ENCODE peak calls at places on chromosome 19, in nine cellular contexts. G is ELR; F is left ventricle myocardium inferior; N is NCI-H1417; W is stimulated activated CD4-positive, alpha-beta T cell treated with anti-CD3 and anti-CD28 coated beads, TNF-alpha, amount 100 ng/mL, for 1 hour; R is D341Med; C is ACHN; D is osteocyte; K is endothelial cell. M is an unnamed sample.

GRCh38 chr19:17686592-17687042 is 1.5 kb downstream of the UNC13A start:
- DNase-seq in D (no peak), W (no peak), K (peak), N (peak), F (peak), G (peak), C (no peak), R (peak), M (no peak)

GRCh38 chr19:31252476-31252875 is 96.8 kb downstream of the TSHZ3 start:
- DNase-seq in D (no peak), K (no peak), R (no peak), N (no peak), G (no peak), C (no peak), F (no peak), W (no peak), M (no peak)

GRCh38 chr19:56066152-56067023 is 54.7 kb downstream of the ZNF787 start:
- DNase-seq in F (peak), C (peak), W (no peak), D (peak), R (peak), K (peak), G (peak), N (peak), M (no peak)

GRCh38 chr19:44890366-44891015 is 563 bp upstream of the TOMM40 start:
- DNase-seq in C (peak), D (peak), G (peak), F (no peak), W (no peak), K (no peak), R (peak), N (peak), M (peak)

GRCh38 chr19:3785464-3785937 is 680 bp downstream of the MATK start:
- DNase-seq in C (no peak), G (no peak), F (no peak), D (no peak), N (peak), W (no peak), R (peak), K (no peak), M (no peak)

GRCh38 chr19:519449-519865 is 12.1 kb upstream of the CDC34 start:
- DNase-seq in N (no peak), W (no peak), R (no peak), D (no peak), F (no peak), K (no peak), C (no peak), G (no peak), M (no peak)

GRCh38 chr19:4676955-4677731 is 7.0 kb upstream of the MYDGF start:
- DNase-seq in D (no peak), G (peak), C (peak), W (no peak), N (no peak), K (peak), F (no peak), R (peak), M (no peak)

GRCh38 chr19:11377237-11377636 is 2.8 kb downstream of the SWSAP1 start:
- DNase-seq in C (peak), D (no peak), F (no peak), G (peak), K (no peak), W (no peak), R (no peak), N (no peak), M (peak)

GRCh38 chr19:30256510-30256850 is 115.7 kb upstream of the ZNF536 start:
- DNase-seq in G (no peak), D (no peak), K (no peak), C (no peak), R (no peak), N (no peak), F (no peak), W (no peak), M (no peak)

GRCh38 chr19:17909017-17909732 is 23.6 kb upstream of the CCDC124 start:
- DNase-seq in C (no peak), R (no peak), D (no peak), W (no peak), N (no peak), K (no peak), G (no peak), F (no peak), M (no peak)

GRCh38 chr19:13153627-13154240 is 3.5 kb downstream of the IER2 start:
- DNase-seq in G (no peak), R (peak), N (peak), D (no peak), W (no peak), C (peak), K (peak), F (no peak), M (no peak)

GRCh38 chr19:43607238-43608205 is 4.4 kb upstream of the SRRM5 start:
- DNase-seq in C (no peak), N (no peak), F (no peak), W (no peak), K (no peak), G (no peak), D (no peak), R (no peak), M (no peak)

GRCh38 chr19:45320997-45321775 is 1.5 kb downstream of the CKM start:
- DNase-seq in G (no peak), R (no peak), W (no peak), K (no peak), C (no peak), F (no peak), D (no peak), N (no peak), M (no peak)

GRCh38 chr19:45972081-45972943 is 1.4 kb downstream of the NOVA2 start:
- DNase-seq in K (no peak), F (peak), G (no peak), D (no peak), N (peak), W (no peak), C (no peak), R (no peak), M (no peak)

GRCh38 chr19:34500656-34501120 is 19.1 kb downstream of the WTIP start:
- DNase-seq in W (no peak), N (peak), K (no peak), R (peak), F (peak), G (no peak), D (peak), C (no peak), M (no peak)

GRCh38 chr19:35549174-35549788 is 3.9 kb downstream of the TMEM147 start:
- DNase-seq in F (no peak), C (peak), K (peak), W (no peak), R (peak), D (no peak), N (peak), G (peak), M (peak)

GRCh38 chr19:10334340-10335148 is 1.2 kb upstream of the RAVER1 start:
- DNase-seq in G (peak), N (peak), D (peak), F (peak), C (peak), K (peak), R (peak), W (no peak), M (peak)

GRCh38 chr19:13847900-13848677 is 28.8 kb upstream of the NANOS3 start:
- DNase-seq in D (no peak), F (no peak), R (no peak), W (no peak), C (no peak), G (no peak), N (no peak), K (no peak), M (no peak)

GRCh38 chr19:58362272-58362994 is at the start of gene ZNF497:
- DNase-seq in W (peak), C (peak), K (peak), F (peak), R (peak), G (peak), N (peak), D (peak), M (peak)

GRCh38 chr19:13959962-13960862 is 7.9 kb downstream of the DCAF15 start:
- DNase-seq in D (no peak), W (no peak), K (peak), C (peak), F (no peak), N (no peak), R (no peak), G (peak), M (no peak)

GRCh38 chr19:54428323-54429175 is 13.3 kb downstream of the TTYH1 start:
- DNase-seq in G (no peak), K (no peak), F (no peak), C (no peak), D (no peak), N (no peak), R (no peak), W (no peak), M (no peak)

GRCh38 chr19:16185123-16185924 is at the start of gene FAM32A:
- DNase-seq in W (peak), R (peak), D (peak), C (peak), F (peak), K (peak), G (peak), N (peak), M (peak)

GRCh38 chr19:16441661-16442071 is 30.1 kb downstream of the EPS15L1 start:
- DNase-seq in N (peak), C (peak), F (no peak), R (peak), K (peak), W (no peak), G (peak), D (no peak), M (no peak)

GRCh38 chr19:1847684-1848398 is 442 bp downstream of the REXO1 start:
- DNase-seq in D (no peak), G (peak), C (peak), N (no peak), W (no peak), K (peak), F (no peak), R (no peak), M (no peak)

GRCh38 chr19:50204811-50205675 is 1.6 kb downstream of the MYH14 start:
- DNase-seq in R (no peak), N (peak), G (no peak), F (peak), D (no peak), K (no peak), W (no peak), C (no peak), M (no peak)

GRCh38 chr19:50906217-50906616 is 5.0 kb downstream of the KLK4 start:
- DNase-seq in C (peak), F (no peak), W (no peak), G (peak), N (no peak), D (no peak), K (peak), R (peak), M (no peak)

GRCh38 chr19:19051478-19052213 is 12.1 kb upstream of the SLC25A42 start:
- DNase-seq in C (no peak), R (no peak), W (no peak), G (no peak), F (no peak), N (no peak), K (no peak), D (no peak), M (no peak)

GRCh38 chr19:48999481-49000325 is 6.0 kb downstream of the RUVBL2 start:
- DNase-seq in C (peak), K (peak), G (peak), D (no peak), N (no peak), F (peak), W (peak), R (peak), M (no peak)